ENCODE peak calls at places on chromosome 2, in nine cellular contexts. R is brain microvascular endothelial cell; V is astrocyte of the spinal cord; W is PC-9; C is PC-3; E is CD4-positive, CD25-positive, alpha-beta regulatory T cell; I is nucleus accumbens; H is HFF-Myc; O is naive thymus-derived CD8-positive, alpha-beta T cell. K is an unnamed sample.

GRCh38 chr2:232890896-232891601 is 21.0 kb downstream of the SNORC start:
- DNase-seq in R (no peak), V (peak; percentile 14), W (peak; percentile 62), C (no peak), E (no peak), I (no peak), H (no peak), O (no peak), K (peak; percentile 35)

GRCh38 chr2:48749820-48750739 is 5.4 kb downstream of the LHCGR start:
- DNase-seq in R (no peak), V (no peak), W (no peak), C (no peak), E (no peak), I (no peak), H (no peak), O (no peak), K (no peak)

GRCh38 chr2:14756981-14757657 is 124.6 kb downstream of the LRATD1 start:
- DNase-seq in R (peak; percentile 61), V (peak; percentile 81), W (peak; percentile 91), C (peak; percentile 91), E (no peak), I (no peak), H (no peak), O (no peak), K (no peak)

GRCh38 chr2:193695367-193695766 is 1500.6 kb upstream of the TMEFF2 start:
- DNase-seq in R (peak; percentile 39), V (peak; percentile 64), W (no peak), C (peak; percentile 56), E (no peak), I (no peak), H (peak; percentile 2), O (no peak), K (no peak)

GRCh38 chr2:113896791-113897190 is 6.9 kb downstream of the ACTR3 start:
- DNase-seq in R (no peak), V (no peak), W (no peak), C (no peak), E (no peak), I (no peak), H (no peak), O (no peak), K (no peak)

GRCh38 chr2:11248-11941 is 34.9 kb downstream of the FAM110C start:
- DNase-seq in R (peak; percentile 22), V (peak; percentile 55), W (peak; percentile 54), C (peak; percentile 28), E (peak; percentile 40), I (no peak), H (no peak), O (no peak), K (peak; percentile 78)

GRCh38 chr2:28726177-28726576 is 25.5 kb upstream of the PPP1CB start:
- DNase-seq in R (no peak), V (no peak), W (no peak), C (no peak), E (no peak), I (no peak), H (no peak), O (no peak), K (no peak)

GRCh38 chr2:95206086-95206485 is 1.2 kb upstream of the ZNF892 start:
- DNase-seq in R (no peak), V (no peak), W (no peak), C (no peak), E (no peak), I (no peak), H (no peak), O (no peak), K (no peak)

GRCh38 chr2:62074233-62074632 is 121.7 kb upstream of the B3GNT2 start:
- DNase-seq in R (no peak), V (no peak), W (no peak), C (no peak), E (no peak), I (no peak), H (no peak), O (no peak), K (no peak)

GRCh38 chr2:196544906-196545433 is 94.5 kb upstream of the CCDC150 start:
- DNase-seq in R (no peak), V (no peak), W (no peak), C (no peak), E (no peak), I (no peak), H (no peak), O (no peak), K (no peak)

GRCh38 chr2:226183550-226183949 is 616.1 kb downstream of the IRS1 start:
- DNase-seq in R (no peak), V (no peak), W (no peak), C (no peak), E (no peak), I (no peak), H (no peak), O (no peak), K (no peak)

GRCh38 chr2:159396796-159397195 is 110.3 kb upstream of the WDSUB1 start:
- DNase-seq in R (peak; percentile 2), V (no peak), W (no peak), C (no peak), E (no peak), I (no peak), H (no peak), O (no peak), K (no peak)

GRCh38 chr2:86249176-86249842 is 50.1 kb downstream of the MRPL35 start:
- DNase-seq in R (peak; percentile 16), V (peak; percentile 77), W (no peak), C (peak; percentile 57), E (no peak), I (no peak), H (peak; percentile 89), O (no peak), K (no peak)

GRCh38 chr2:236816197-236817170 is 246.9 kb downstream of the ACKR3 start:
- DNase-seq in R (no peak), V (no peak), W (no peak), C (no peak), E (no peak), I (no peak), H (no peak), O (no peak), K (no peak)

GRCh38 chr2:71936076-71937030 is 211.3 kb downstream of the CYP26B1 start:
- DNase-seq in R (no peak), V (no peak), W (no peak), C (no peak), E (no peak), I (no peak), H (no peak), O (no peak), K (no peak)

GRCh38 chr2:31523871-31524492 is 56.8 kb downstream of the SRD5A2 start:
- DNase-seq in R (peak; percentile 75), V (peak; percentile 56), W (peak; percentile 42), C (peak; percentile 86), E (peak; percentile 10), I (no peak), H (peak; percentile 43), O (peak; percentile 51), K (no peak)

GRCh38 chr2:175309799-175310198 is 128.3 kb upstream of the ATP5MC3 start:
- DNase-seq in R (peak; percentile 1), V (peak; percentile 5), W (no peak), C (peak; percentile 50), E (no peak), I (no peak), H (no peak), O (no peak), K (no peak)

GRCh38 chr2:23589220-23589647 is 204.3 kb downstream of the KLHL29 start:
- DNase-seq in R (no peak), V (no peak), W (no peak), C (no peak), E (no peak), I (no peak), H (no peak), O (no peak), K (peak; percentile 50)

GRCh38 chr2:15241929-15242328 is 319.2 kb downstream of the NBAS start:
- DNase-seq in R (no peak), V (no peak), W (no peak), C (no peak), E (no peak), I (no peak), H (no peak), O (no peak), K (no peak)

K was measured in natural killer cell treated with Interleukin-12 subunit alpha and Interleukin-12 subunit beta and Interleukin-15 and Interleukin-18, amount 100 ng/mL, for 72 hours.